ENCODE peak calls at places on chromosome 1, in ten cellular contexts. Z is breast epithelium; C is stomach; H is naive thymus-derived CD4-positive, alpha-beta T cell; Y is tibial nerve; R is adrenal gland; T is left ventricle myocardium inferior; E is GM23338; M is IMR-90; W is ascending aorta. U is an unnamed sample.

GRCh38 chr1:2348346-2349275 is 42.7 kb downstream of the MORN1 start:
- DNase-seq in Z (no peak), C (no peak), H (no peak), Y (no peak), R (no peak), T (peak; percentile 5), E (no peak), M (no peak), W (no peak), U (no peak)

GRCh38 chr1:212467843-212468482 is 35.2 kb downstream of the NENF start:
- DNase-seq in Z (no peak), C (no peak), H (no peak), Y (no peak), R (no peak), T (no peak), E (no peak), M (no peak), W (no peak), U (no peak)

GRCh38 chr1:209710837-209711236 is 6.2 kb downstream of the HSD11B1 start:
- DNase-seq in Z (no peak), C (no peak), H (no peak), Y (no peak), R (no peak), T (no peak), E (no peak), M (no peak), W (no peak), U (no peak)

GRCh38 chr1:119956306-119956705 is 60.0 kb upstream of the ADAM30 start:
- DNase-seq in Z (no peak), C (no peak), H (no peak), Y (no peak), R (no peak), T (no peak), E (no peak), M (no peak), W (no peak), U (no peak)

GRCh38 chr1:151990856-151991198 is 2.8 kb downstream of the S100A10 start:
- DNase-seq in Z (peak; percentile 64), C (peak; percentile 55), H (no peak), Y (no peak), R (peak; percentile 44), T (no peak), E (no peak), M (peak; percentile 79), W (no peak), U (no peak)

GRCh38 chr1:30095451-30096025 is 627.8 kb downstream of the MATN1 start:
- DNase-seq in Z (no peak), C (no peak), H (no peak), Y (no peak), R (no peak), T (no peak), E (no peak), M (no peak), W (no peak), U (no peak)

GRCh38 chr1:110673197-110673701 is 1.5 kb downstream of the KCNA3 start:
- DNase-seq in Z (no peak), C (no peak), H (no peak), Y (no peak), R (no peak), T (no peak), E (peak; percentile 11), M (no peak), W (no peak), U (no peak)

GRCh38 chr1:158126425-158126824 is 54.3 kb upstream of the CD1D start:
- DNase-seq in Z (no peak), C (no peak), H (no peak), Y (no peak), R (no peak), T (no peak), E (no peak), M (no peak), W (no peak), U (no peak)

GRCh38 chr1:109080441-109081082 is 4.8 kb upstream of the TAF13 start:
- DNase-seq in Z (no peak), C (no peak), H (no peak), Y (no peak), R (no peak), T (no peak), E (no peak), M (no peak), W (no peak), U (no peak)

GRCh38 chr1:218164930-218165686 is 120.0 kb upstream of the RRP15 start:
- DNase-seq in Z (no peak), C (no peak), H (peak; percentile 1), Y (no peak), R (no peak), T (peak; percentile 38), E (peak; percentile 85), M (no peak), W (no peak), U (no peak)

GRCh38 chr1:113904292-113904673 is 316 bp downstream of the AP4B1 start:
- DNase-seq in Z (no peak), C (no peak), H (no peak), Y (no peak), R (no peak), T (no peak), E (peak; percentile 79), M (no peak), W (no peak), U (no peak)

GRCh38 chr1:27556435-27556780 is 47.5 kb downstream of the AHDC1 start:
- DNase-seq in Z (no peak), C (no peak), H (peak; percentile 18), Y (no peak), R (no peak), T (no peak), E (no peak), M (no peak), W (no peak), U (no peak)

GRCh38 chr1:27556781-27557595 is 47.0 kb downstream of the AHDC1 start:
- DNase-seq in Z (peak; percentile 87), C (peak; percentile 89), H (peak; percentile 68), Y (peak; percentile 95), R (peak; percentile 99), T (peak; percentile 94), E (peak; percentile 96), M (peak; percentile 92), W (peak; percentile 85), U (peak; percentile 91)

GRCh38 chr1:27554777-27555699 is 48.9 kb downstream of the AHDC1 start:
- DNase-seq in Z (no peak), C (no peak), H (no peak), Y (peak; percentile 68), R (no peak), T (peak; percentile 67), E (no peak), M (no peak), W (no peak), U (no peak)

GRCh38 chr1:27554293-27554692 is 49.7 kb downstream of the AHDC1 start:
- DNase-seq in Z (no peak), C (no peak), H (no peak), Y (no peak), R (no peak), T (no peak), E (no peak), M (no peak), W (no peak), U (no peak)

DNA sequence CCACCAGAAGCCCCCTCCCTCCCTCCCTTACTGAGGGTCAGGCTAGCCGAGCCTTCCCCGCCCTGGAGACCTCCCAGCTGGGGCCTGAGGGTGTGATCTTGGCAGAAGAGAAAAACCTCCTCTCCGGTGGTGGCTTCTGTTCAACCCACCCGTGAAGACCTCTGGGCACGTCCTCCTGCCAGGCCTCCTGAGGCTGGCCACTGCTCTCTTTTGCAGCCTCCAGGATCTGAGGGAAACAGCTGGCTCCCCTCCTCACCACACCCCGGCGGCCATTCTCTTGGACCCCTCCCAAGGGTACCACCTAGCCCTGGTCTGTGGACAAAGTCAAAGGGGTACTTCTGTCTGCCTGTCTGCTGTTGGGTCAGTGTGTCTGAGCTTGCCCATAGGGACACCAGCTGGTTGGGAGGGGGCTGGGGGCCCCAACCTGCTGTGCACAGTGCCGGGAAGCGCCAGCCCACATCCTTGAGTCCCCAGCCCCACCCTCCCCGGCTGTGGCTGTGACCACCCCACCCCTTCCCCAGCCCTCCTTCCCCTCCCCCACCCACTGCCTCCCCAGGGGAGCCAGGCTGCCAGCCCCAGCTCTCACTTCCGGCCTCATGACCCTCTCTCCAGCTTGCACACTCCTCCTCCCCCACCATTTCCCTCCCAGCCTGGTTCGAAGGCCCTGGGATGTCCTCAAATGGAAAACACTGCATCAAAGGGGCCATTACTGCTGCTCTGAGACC is 48.1 kb downstream of the AHDC1 start:
- DNase-seq in Z (no peak), C (no peak), H (peak; percentile 30), Y (no peak), R (peak; percentile 50), T (peak; percentile 75), E (no peak), M (no peak), W (no peak), U (no peak)
- H3K27ac ChIP-seq in Z (peak overlapping the region; percentile 87), C (peak overlapping the region; percentile 87), H (peak overlapping the region; percentile 14), Y (peak overlapping the region; percentile 95), R (peak overlapping the region; percentile 82), T (peak overlapping the region; percentile 97), E (no peak overlapping the region), M (peak overlapping the region; percentile 15), W (peak overlapping the region; percentile 95), U (peak overlapping the region; percentile 78)

GRCh38 chr1:225737866-225738265 is 39.8 kb upstream of the SRP9 start:
- DNase-seq in Z (no peak), C (no peak), H (no peak), Y (no peak), R (no peak), T (no peak), E (no peak), M (no peak), W (no peak), U (no peak)
- H3K4me1 ChIP-seq in Z (no peaks in the 10 kb centered on the region), C (peaks cover 20% of the 10 kb centered on the region), H (no peaks in the 10 kb centered on the region), Y (peaks cover 3% of the 10 kb centered on the region), R (peaks cover 27% of the 10 kb centered on the region), T (peaks cover 25% of the 10 kb centered on the region), E (no peaks in the 10 kb centered on the region), M (peaks cover 13% of the 10 kb centered on the region), W (peaks cover 21% of the 10 kb centered on the region), U (peaks cover 26% of the 10 kb centered on the region)

DNA sequence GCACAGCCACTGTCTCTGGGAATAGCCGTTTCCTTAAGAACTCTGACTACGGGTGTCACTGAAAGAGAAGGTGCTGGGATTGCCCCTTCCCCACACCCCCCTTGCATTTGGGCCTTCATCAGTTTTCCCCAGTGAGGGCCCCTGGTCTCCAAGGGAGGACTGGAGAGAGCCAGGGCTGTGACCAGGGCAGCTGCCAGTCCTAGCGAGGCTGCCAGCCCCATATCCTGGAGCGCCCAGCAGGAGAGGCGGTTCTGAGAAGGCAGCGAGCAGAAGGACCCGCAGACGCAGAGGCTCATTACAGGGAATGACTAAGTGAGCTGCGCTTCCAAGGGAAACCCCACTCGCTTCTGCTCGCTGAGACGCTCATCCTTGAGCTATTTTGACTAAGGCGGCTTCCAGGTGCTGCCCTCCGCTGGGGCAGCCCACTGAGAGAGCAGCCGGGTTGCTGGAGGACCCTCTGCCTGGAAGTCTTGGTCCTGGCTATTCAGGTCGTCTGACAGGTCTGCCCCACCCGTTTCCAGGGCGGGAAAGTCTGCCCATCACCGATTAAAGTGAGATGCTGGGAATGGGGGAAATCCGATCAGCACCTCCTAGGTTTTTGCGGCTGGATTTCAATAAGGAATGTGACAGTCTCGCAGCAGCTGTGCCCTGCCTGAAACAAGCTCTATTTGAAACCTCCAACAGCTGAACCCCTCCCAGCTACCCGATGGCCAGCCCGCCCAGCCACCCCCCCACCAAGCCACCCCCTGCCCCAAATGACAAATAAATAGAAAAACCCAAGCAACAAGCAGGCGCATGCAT is 2.9 kb downstream of the KCNN3 start:
- DNase-seq in Z (no peak), C (peak; percentile 36), H (no peak), Y (no peak), R (peak; percentile 23), T (no peak), E (peak; percentile 51), M (peak; percentile 85), W (no peak), U (no peak)
- H3K27ac ChIP-seq in Z (no peak overlapping the region), C (peak overlapping the region; percentile 9), H (no peak overlapping the region), Y (no peak overlapping the region), R (no peak overlapping the region), T (peak overlapping the region; percentile 7), E (no peak overlapping the region), M (no peak overlapping the region), W (no peak overlapping the region), U (no peak overlapping the region)

GRCh38 chr1:227754958-227755357 is 19.7 kb downstream of the SNAP47 start:
- DNase-seq in Z (no peak), C (no peak), H (no peak), Y (no peak), R (no peak), T (no peak), E (no peak), M (no peak), W (no peak), U (no peak)
- H3K4me1 ChIP-seq in Z (no peaks in the 10 kb centered on the region), C (peaks cover 48% of the 10 kb centered on the region), H (no peaks in the 10 kb centered on the region), Y (no peaks in the 10 kb centered on the region), R (peaks cover 31% of the 10 kb centered on the region), T (peaks cover 83% of the 10 kb centered on the region), E (no peaks in the 10 kb centered on the region), M (peaks cover 28% of the 10 kb centered on the region), W (peaks cover 11% of the 10 kb centered on the region), U (peaks cover 15% of the 10 kb centered on the region)

U was measured in thoracic aorta.